ENCODE peak calls at places on chromosomes 12 and 14, in six cellular contexts. One of them, this sample, is unnamed.

GRCh38 chr12:65490193-65490592 is 211.7 kb downstream of the MSRB3 start:
- DNase-seq in tibial artery: no peak
- DNase-seq in HCT116: no peak
- DNase-seq in sigmoid colon: no peak
- DNase-seq in astrocyte of the spinal cord: no peak
- DNase-seq in mesothelial cell of epicardium: no peak
- DNase-seq in this sample: no peak

GRCh38 chr12:50990147-50990727 is 35.9 kb downstream of the SLC11A2 start:
- DNase-seq in mesothelial cell of epicardium: no peak
- DNase-seq in sigmoid colon: no peak
- DNase-seq in astrocyte of the spinal cord: no peak
- DNase-seq in HCT116: no peak
- DNase-seq in tibial artery: no peak
- DNase-seq in this sample: no peak

GRCh38 chr12:51189790-51190355 is 16.9 kb upstream of the TFCP2 start:
- DNase-seq in HCT116: no peak
- DNase-seq in astrocyte of the spinal cord: no peak
- DNase-seq in tibial artery: no peak
- DNase-seq in sigmoid colon: no peak
- DNase-seq in mesothelial cell of epicardium: no peak
- DNase-seq in this sample: no peak

GRCh38 chr14:78709795-78710569 is 539.8 kb downstream of the NRXN3 start:
- DNase-seq in astrocyte of the spinal cord: no peak
- DNase-seq in mesothelial cell of epicardium: no peak
- DNase-seq in HCT116: no peak
- DNase-seq in tibial artery: no peak
- DNase-seq in sigmoid colon: no peak
- DNase-seq in this sample: no peak

GRCh38 chr12:39144613-39145061 is 239.2 kb upstream of the CPNE8 start:
- DNase-seq in sigmoid colon: peak; percentile 61
- DNase-seq in astrocyte of the spinal cord: no peak
- DNase-seq in HCT116: no peak
- DNase-seq in tibial artery: no peak
- DNase-seq in mesothelial cell of epicardium: no peak
- DNase-seq in this sample: no peak

GRCh38 chr12:65205886-65206285 is 36.5 kb downstream of the LEMD3 start:
- DNase-seq in astrocyte of the spinal cord: no peak
- DNase-seq in HCT116: no peak
- DNase-seq in sigmoid colon: no peak
- DNase-seq in mesothelial cell of epicardium: no peak
- DNase-seq in tibial artery: no peak
- DNase-seq in this sample: no peak

GRCh38 chr12:54052745-54053624 is 650 bp upstream of the HOXC4 start:
- DNase-seq in tibial artery: no peak
- DNase-seq in astrocyte of the spinal cord: peak; percentile 67
- DNase-seq in HCT116: no peak
- DNase-seq in mesothelial cell of epicardium: peak; percentile 50
- DNase-seq in sigmoid colon: no peak
- DNase-seq in this sample: peak; percentile 85

GRCh38 chr14:68759017-68759569 is 33.8 kb downstream of the ZFP36L1 start:
- DNase-seq in sigmoid colon: no peak
- DNase-seq in tibial artery: no peak
- DNase-seq in mesothelial cell of epicardium: no peak
- DNase-seq in astrocyte of the spinal cord: no peak
- DNase-seq in HCT116: no peak
- DNase-seq in this sample: no peak

GRCh38 chr14:62847168-62847567 is 198.1 kb downstream of the KCNH5 start:
- DNase-seq in HCT116: no peak
- DNase-seq in tibial artery: no peak
- DNase-seq in sigmoid colon: no peak
- DNase-seq in astrocyte of the spinal cord: no peak
- DNase-seq in mesothelial cell of epicardium: no peak
- DNase-seq in this sample: no peak

GRCh38 chr14:94464290-94464689 is 11.7 kb upstream of the SERPINA11 start:
- DNase-seq in sigmoid colon: no peak
- DNase-seq in HCT116: no peak
- DNase-seq in astrocyte of the spinal cord: no peak
- DNase-seq in mesothelial cell of epicardium: no peak
- DNase-seq in tibial artery: no peak
- DNase-seq in this sample: no peak

GRCh38 chr14:106277503-106277902 is 751.1 kb downstream of the TMEM121 start:
- DNase-seq in tibial artery: no peak
- DNase-seq in HCT116: no peak
- DNase-seq in sigmoid colon: no peak
- DNase-seq in mesothelial cell of epicardium: no peak
- DNase-seq in astrocyte of the spinal cord: no peak
- DNase-seq in this sample: peak; percentile 17
- TF ChIP-seq CTCF in tibial artery: no peak
- TF ChIP-seq CTCF in HCT116: peak; percentile 41
- TF ChIP-seq CTCF in sigmoid colon: no peak
- TF ChIP-seq CTCF in mesothelial cell of epicardium: no peak
- TF ChIP-seq CTCF in astrocyte of the spinal cord: peak; percentile 1
- TF ChIP-seq CTCF in this sample: peak; percentile 59

GRCh38 chr12:116964004-116964739 is 53.4 kb downstream of the FBXW8 start:
- DNase-seq in HCT116: no peak
- DNase-seq in astrocyte of the spinal cord: no peak
- DNase-seq in tibial artery: no peak
- DNase-seq in mesothelial cell of epicardium: no peak
- DNase-seq in sigmoid colon: no peak
- DNase-seq in this sample: no peak
- TF ChIP-seq CTCF in HCT116: no peak
- TF ChIP-seq CTCF in astrocyte of the spinal cord: no peak
- TF ChIP-seq CTCF in tibial artery: no peak
- TF ChIP-seq CTCF in mesothelial cell of epicardium: no peak
- TF ChIP-seq CTCF in sigmoid colon: no peak
- TF ChIP-seq CTCF in this sample: no peak

GRCh38 chr14:85195872-85196477 is 334.0 kb upstream of the FLRT2 start:
- DNase-seq in mesothelial cell of epicardium: no peak
- DNase-seq in astrocyte of the spinal cord: no peak
- DNase-seq in HCT116: no peak
- DNase-seq in tibial artery: no peak
- DNase-seq in sigmoid colon: no peak
- DNase-seq in this sample: no peak
- TF ChIP-seq CTCF in mesothelial cell of epicardium: peak; percentile 31
- TF ChIP-seq CTCF in astrocyte of the spinal cord: peak; percentile 58
- TF ChIP-seq CTCF in HCT116: peak; percentile 9
- TF ChIP-seq CTCF in tibial artery: peak; percentile 40
- TF ChIP-seq CTCF in sigmoid colon: no peak
- TF ChIP-seq CTCF in this sample: no peak

GRCh38 chr12:17204289-17205054 is 598.5 kb upstream of the LMO3 start:
- DNase-seq in astrocyte of the spinal cord: no peak
- DNase-seq in mesothelial cell of epicardium: no peak
- DNase-seq in tibial artery: no peak
- DNase-seq in HCT116: no peak
- DNase-seq in sigmoid colon: no peak
- DNase-seq in this sample: no peak
- TF ChIP-seq CTCF in astrocyte of the spinal cord: no peak
- TF ChIP-seq CTCF in mesothelial cell of epicardium: no peak
- TF ChIP-seq CTCF in tibial artery: no peak
- TF ChIP-seq CTCF in HCT116: no peak
- TF ChIP-seq CTCF in sigmoid colon: no peak
- TF ChIP-seq CTCF in this sample: no peak

DNA sequence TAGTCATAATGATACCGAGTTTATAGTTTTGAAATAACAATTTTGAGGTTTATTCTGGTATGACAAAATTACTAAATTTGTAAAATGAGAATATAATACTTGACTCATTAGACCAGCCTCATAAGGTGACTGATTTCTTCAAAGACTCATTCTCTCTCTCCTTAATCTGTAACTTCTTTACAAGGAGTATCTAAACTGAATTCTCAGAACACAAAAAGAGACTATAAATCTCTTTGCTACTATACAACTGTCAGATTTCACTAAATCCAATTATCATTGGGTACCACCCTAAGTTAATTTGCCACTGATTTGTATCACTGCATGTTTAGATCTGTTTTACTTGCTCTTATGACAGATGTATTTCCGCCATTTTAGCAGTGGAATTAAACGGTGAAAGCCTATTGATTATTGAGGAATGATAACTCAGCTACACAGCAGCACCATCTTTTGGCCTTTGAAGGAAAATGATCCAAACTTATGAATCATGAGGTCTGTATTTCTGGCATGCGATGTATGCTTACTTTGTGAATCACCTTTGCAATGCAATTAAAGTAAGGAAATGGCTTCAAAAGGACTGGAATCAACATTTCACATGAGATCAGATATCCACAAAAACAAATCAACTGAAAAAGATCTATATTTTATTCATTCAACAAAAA is 161.2 kb downstream of the RERGL start:
- DNase-seq in astrocyte of the spinal cord: peak; percentile 84
- DNase-seq in HCT116: peak; percentile 75
- DNase-seq in tibial artery: no peak
- DNase-seq in mesothelial cell of epicardium: no peak
- DNase-seq in sigmoid colon: no peak
- DNase-seq in this sample: no peak
- TF ChIP-seq CTCF in astrocyte of the spinal cord: peak; percentile 31
- TF ChIP-seq CTCF in HCT116: peak; percentile 15
- TF ChIP-seq CTCF in tibial artery: no peak
- TF ChIP-seq CTCF in mesothelial cell of epicardium: no peak
- TF ChIP-seq CTCF in sigmoid colon: no peak
- TF ChIP-seq CTCF in this sample: no peak

GRCh38 chr14:75259946-75260545 is 18.6 kb upstream of the FOS start:
- DNase-seq in astrocyte of the spinal cord: no peak
- DNase-seq in mesothelial cell of epicardium: no peak
- DNase-seq in sigmoid colon: no peak
- DNase-seq in tibial artery: no peak
- DNase-seq in HCT116: no peak
- DNase-seq in this sample: no peak

GRCh38 chr14:75258803-75259509 is 19.7 kb upstream of the FOS start:
- DNase-seq in HCT116: peak; percentile 99
- DNase-seq in sigmoid colon: peak; percentile 99
- DNase-seq in mesothelial cell of epicardium: peak; percentile 99
- DNase-seq in astrocyte of the spinal cord: peak; percentile 100
- DNase-seq in tibial artery: peak; percentile 97
- DNase-seq in this sample: peak; percentile 96

GRCh38 chr14:75257241-75257640 is 21.4 kb upstream of the FOS start:
- DNase-seq in astrocyte of the spinal cord: no peak
- DNase-seq in tibial artery: no peak
- DNase-seq in sigmoid colon: no peak
- DNase-seq in mesothelial cell of epicardium: no peak
- DNase-seq in HCT116: no peak
- DNase-seq in this sample: no peak

GRCh38 chr14:75258079-75258802 is 20.4 kb upstream of the FOS start:
- DNase-seq in sigmoid colon: peak; percentile 91
- DNase-seq in tibial artery: peak; percentile 82
- DNase-seq in mesothelial cell of epicardium: no peak
- DNase-seq in astrocyte of the spinal cord: peak; percentile 14
- DNase-seq in HCT116: no peak
- DNase-seq in this sample: peak; percentile 35

GRCh38 chr14:75259510-75259855 is 19.1 kb upstream of the FOS start:
- DNase-seq in tibial artery: no peak
- DNase-seq in HCT116: no peak
- DNase-seq in astrocyte of the spinal cord: peak; percentile 79
- DNase-seq in mesothelial cell of epicardium: no peak
- DNase-seq in sigmoid colon: no peak
- DNase-seq in this sample: no peak
- TF ChIP-seq CTCF in tibial artery: peak; percentile 7
- TF ChIP-seq CTCF in HCT116: no peak
- TF ChIP-seq CTCF in astrocyte of the spinal cord: peak; percentile 26
- TF ChIP-seq CTCF in mesothelial cell of epicardium: no peak
- TF ChIP-seq CTCF in sigmoid colon: no peak
- TF ChIP-seq CTCF in this sample: no peak

DNA sequence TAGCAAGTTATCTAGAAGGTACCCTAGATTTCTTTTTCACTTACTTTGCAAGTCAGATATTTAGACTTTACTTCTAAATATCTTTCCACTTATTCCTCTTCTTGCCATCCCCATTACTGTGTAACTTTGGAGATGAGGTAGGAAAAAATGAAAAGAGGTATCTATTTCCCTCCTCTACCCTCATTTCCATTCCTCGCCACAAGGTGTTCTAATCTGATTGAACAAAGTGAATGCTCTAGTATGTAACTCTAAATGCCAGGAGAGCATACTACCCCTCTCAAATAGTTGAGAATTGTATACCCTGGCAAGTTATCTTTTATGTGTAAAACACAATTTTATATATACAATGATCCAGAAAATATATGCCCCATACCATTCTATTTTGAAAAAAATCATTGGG is 1.7 kb upstream of the LDHB start:
- DNase-seq in tibial artery: no peak
- DNase-seq in astrocyte of the spinal cord: no peak
- DNase-seq in mesothelial cell of epicardium: no peak
- DNase-seq in HCT116: peak; percentile 12
- DNase-seq in sigmoid colon: no peak
- DNase-seq in this sample: no peak
- TF ChIP-seq CTCF in tibial artery: no peak
- TF ChIP-seq CTCF in astrocyte of the spinal cord: no peak
- TF ChIP-seq CTCF in mesothelial cell of epicardium: peak; percentile 30
- TF ChIP-seq CTCF in HCT116: peak; percentile 37
- TF ChIP-seq CTCF in sigmoid colon: no peak
- TF ChIP-seq CTCF in this sample: no peak

GRCh38 chr12:73547421-73547820 is 990.2 kb upstream of the ATXN7L3B start:
- DNase-seq in HCT116: no peak
- DNase-seq in sigmoid colon: no peak
- DNase-seq in astrocyte of the spinal cord: no peak
- DNase-seq in mesothelial cell of epicardium: no peak
- DNase-seq in tibial artery: no peak
- DNase-seq in this sample: no peak
- TF ChIP-seq CTCF in HCT116: no peak
- TF ChIP-seq CTCF in sigmoid colon: no peak
- TF ChIP-seq CTCF in astrocyte of the spinal cord: no peak
- TF ChIP-seq CTCF in mesothelial cell of epicardium: no peak
- TF ChIP-seq CTCF in tibial artery: no peak
- TF ChIP-seq CTCF in this sample: no peak